ENCODE peak calls at places on chromosomes 3 and 15, in ten cellular contexts. N is ovary, U is heart right ventricle, E is endothelial cell of umbilical vein, P is lower leg skin, Y is cardiac fibroblast, M is osteoblast, C is endothelial cell, I is bronchial epithelial cell, G is OCI-LY7. V is an unnamed sample.

GRCh38 chr15:75989045-75989444 is 23.2 kb downstream of the NRG4 start:
- DNase-seq in I (no peak), N (no peak), Y (no peak), G (no peak), E (no peak), C (no peak), U (no peak), P (no peak), M (no peak), V (no peak)

GRCh38 chr15:68113273-68113672 is 59.2 kb downstream of the PIAS1 start:
- DNase-seq in N (no peak), E (peak; percentile 42), U (no peak), M (no peak), Y (peak; percentile 45), C (no peak), G (no peak), P (no peak), I (no peak), V (no peak)

GRCh38 chr3:51581529-51581928 is 43.0 kb downstream of the RAD54L2 start:
- DNase-seq in M (no peak), G (no peak), E (no peak), N (no peak), P (no peak), I (peak; percentile 15), U (no peak), Y (peak; percentile 48), C (no peak), V (no peak)

GRCh38 chr15:62739507-62739906 is 303.0 kb upstream of the TPM1 start:
- DNase-seq in M (peak; percentile 89), E (peak; percentile 14), N (no peak), P (no peak), C (no peak), I (no peak), U (no peak), G (no peak), Y (peak; percentile 61), V (no peak)

GRCh38 chr3:37223084-37223975 is 48.9 kb upstream of the LRRFIP2 start:
- DNase-seq in G (no peak), E (no peak), P (no peak), Y (no peak), U (no peak), I (no peak), N (no peak), M (no peak), C (no peak), V (no peak)

GRCh38 chr3:100535610-100535943 is 43.2 kb downstream of the TMEM45A start:
- DNase-seq in P (no peak), E (no peak), U (no peak), M (no peak), C (no peak), N (no peak), G (no peak), Y (peak; percentile 68), I (no peak), V (no peak)

GRCh38 chr3:18335202-18335601 is 89.9 kb downstream of the SATB1 start:
- DNase-seq in G (peak; percentile 50), E (no peak), I (peak; percentile 13), U (no peak), M (peak; percentile 66), Y (peak; percentile 22), P (no peak), C (no peak), N (no peak), V (no peak)

GRCh38 chr3:88534534-88534933 is 384.8 kb downstream of the C3orf38 start:
- DNase-seq in M (no peak), C (no peak), I (no peak), P (no peak), E (no peak), N (no peak), Y (no peak), U (no peak), G (no peak), V (no peak)

GRCh38 chr3:121660356-121661171 is at the start of gene HCLS1:
- DNase-seq in P (peak; percentile 88), Y (peak; percentile 44), U (peak; percentile 31), E (peak; percentile 72), C (peak; percentile 21), G (peak; percentile 89), I (peak; percentile 33), N (no peak), M (no peak), V (peak; percentile 76)

GRCh38 chr15:67746022-67746421 is 79.3 kb upstream of the SKOR1 start:
- DNase-seq in M (peak; percentile 25), G (no peak), C (no peak), E (no peak), N (no peak), Y (peak; percentile 87), P (no peak), U (no peak), I (peak; percentile 69), V (no peak)

GRCh38 chr15:67967871-67968423 is 86.2 kb upstream of the PIAS1 start:
- DNase-seq in P (peak; percentile 89), C (peak; percentile 75), I (peak; percentile 30), G (no peak), E (peak; percentile 39), N (peak; percentile 82), Y (peak; percentile 46), U (peak; percentile 80), M (peak; percentile 64), V (peak; percentile 93)

GRCh38 chr15:62897634-62898033 is 144.9 kb upstream of the TPM1 start:
- DNase-seq in G (no peak), M (no peak), U (no peak), C (no peak), P (no peak), N (no peak), I (no peak), Y (no peak), E (no peak), V (no peak)

GRCh38 chr3:32487781-32488526 is 14.7 kb downstream of the CMTM6 start:
- DNase-seq in G (no peak), E (peak; percentile 86), M (no peak), C (no peak), I (no peak), U (no peak), Y (peak; percentile 44), P (no peak), N (no peak), V (no peak)

DNA sequence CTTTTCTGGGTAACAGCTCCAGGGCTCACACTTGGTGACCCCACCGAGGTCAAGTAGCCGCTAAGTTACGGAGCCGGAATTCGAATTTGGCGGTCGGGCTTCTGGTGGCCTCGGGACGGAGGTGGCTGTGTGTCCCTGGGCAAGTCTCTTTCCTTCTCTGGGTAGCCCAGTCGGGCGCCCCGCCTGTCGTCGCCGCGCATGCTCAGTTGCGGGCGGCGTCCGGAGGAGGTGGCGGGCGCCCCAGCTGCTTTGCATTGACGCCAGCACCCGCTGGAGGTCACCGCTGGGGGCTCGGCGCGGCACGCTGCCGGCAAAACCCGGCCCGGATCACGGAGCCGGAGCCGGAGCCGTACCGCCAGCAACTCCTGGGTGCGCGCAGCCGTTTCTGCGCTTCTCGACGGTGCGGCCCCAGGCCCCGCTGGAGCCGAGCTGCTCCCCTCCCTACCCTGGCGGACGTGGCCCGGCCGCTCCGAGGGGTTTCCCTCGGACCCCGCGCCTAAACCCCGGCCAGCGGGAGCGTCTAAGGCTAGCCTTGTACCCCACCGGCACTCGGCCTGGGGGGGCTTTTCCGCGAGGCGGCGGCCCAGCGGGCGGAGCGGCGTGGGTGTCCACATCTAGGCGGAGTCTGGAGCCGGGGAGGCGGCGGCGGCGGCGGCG is 474 bp upstream of the PDE8A start:
- DNase-seq in Y (peak; percentile 97), I (peak; percentile 83), N (peak; percentile 95), G (peak; percentile 98), C (peak; percentile 98), U (peak; percentile 97), M (peak; percentile 100), E (peak; percentile 97), P (peak; percentile 98), V (peak; percentile 97)
- TF ChIP-seq CTCF in Y (no peak), I (peak; percentile 17), N (peak; percentile 61), G (no peak), C (no peak), U (peak; percentile 45), M (no peak), E (no peak), P (no peak), V (peak; percentile 64)

GRCh38 chr3:42406727-42407450 is 3.5 kb downstream of the LYZL4 start:
- DNase-seq in C (no peak), E (no peak), I (no peak), M (no peak), G (no peak), U (no peak), N (no peak), Y (no peak), P (peak; percentile 53), V (no peak)
- TF ChIP-seq CTCF in C (no peak), E (no peak), I (no peak), M (no peak), G (no peak), U (no peak), N (no peak), Y (no peak), P (no peak), V (no peak)

GRCh38 chr15:92586930-92587329 is 68.6 kb downstream of the FAM174B start:
- DNase-seq in G (no peak), Y (no peak), U (no peak), M (no peak), C (no peak), E (no peak), N (no peak), I (no peak), P (no peak), V (no peak)

GRCh38 chr15:92583311-92584034 is 72.1 kb downstream of the FAM174B start:
- DNase-seq in P (peak; percentile 15), I (no peak), N (no peak), U (no peak), M (no peak), C (no peak), Y (no peak), E (no peak), G (no peak), V (no peak)

GRCh38 chr15:92582206-92582605 is 73.4 kb downstream of the FAM174B start:
- DNase-seq in G (no peak), C (no peak), N (no peak), P (peak; percentile 26), M (no peak), U (no peak), Y (no peak), E (no peak), I (no peak), V (peak; percentile 25)

GRCh38 chr15:92586383-92586910 is 69.1 kb downstream of the FAM174B start:
- DNase-seq in E (no peak), P (no peak), I (no peak), N (no peak), G (no peak), Y (no peak), U (no peak), M (no peak), C (no peak), V (no peak)

DNA sequence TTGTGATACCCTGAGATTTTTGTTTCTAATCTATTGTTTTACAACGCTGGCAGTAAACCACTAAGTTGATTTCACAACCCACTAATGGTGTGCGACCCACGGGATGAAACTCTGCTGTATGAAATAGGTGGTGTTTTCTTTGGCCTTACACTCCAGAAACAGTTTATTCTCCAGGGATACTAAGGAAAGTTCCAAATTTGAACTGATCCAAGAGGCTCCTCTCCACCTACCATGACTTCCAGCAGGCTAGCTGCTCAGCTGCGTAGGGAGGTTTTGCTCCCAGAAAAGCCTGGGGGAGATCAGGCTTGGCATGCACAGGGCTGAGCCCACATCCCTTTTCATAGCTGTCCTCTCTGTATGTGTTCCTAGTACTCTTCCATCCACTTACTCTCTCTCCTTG is 71.5 kb downstream of the FAM174B start:
- DNase-seq in G (no peak), U (no peak), M (no peak), I (no peak), N (no peak), C (no peak), Y (no peak), E (no peak), P (no peak), V (no peak)
- TF ChIP-seq CTCF in G (no peak), U (no peak), M (no peak), I (no peak), N (no peak), C (no peak), Y (no peak), E (no peak), P (no peak), V (no peak)

GRCh38 chr15:70152070-70152480 is 54.4 kb upstream of the TLE3 start:
- DNase-seq in P (no peak), C (peak; percentile 31), U (no peak), Y (no peak), I (peak; percentile 33), M (peak; percentile 66), E (peak; percentile 92), N (no peak), G (no peak), V (peak; percentile 76)
- TF ChIP-seq CTCF in P (no peak), C (no peak), U (no peak), Y (no peak), I (no peak), M (no peak), E (no peak), N (no peak), G (no peak), V (no peak)